ENCODE peak calls at places on chromosomes 4 and X, in six cellular contexts. U, Q, W, X, Z and S are unnamed samples.

GRCh38 chrX:34918091-34918736 is 24.4 kb upstream of the FAM47B start:
- DNase-seq in U (peak; percentile 7), Q (peak; percentile 75), W (no peak), X (no peak), Z (no peak), S (no peak)

GRCh38 chr4:33302298-33302697 is 2582.1 kb downstream of the PCDH7 start:
- DNase-seq in U (no peak), Q (no peak), W (no peak), X (no peak), Z (no peak), S (no peak)

GRCh38 chr4:76407440-76408119 is 13.4 kb downstream of the CCDC158 start:
- DNase-seq in U (no peak), Q (peak; percentile 43), W (no peak), X (no peak), Z (no peak), S (no peak)

GRCh38 chr4:37160653-37161052 is 83.9 kb upstream of the NWD2 start:
- DNase-seq in U (no peak), Q (no peak), W (no peak), X (no peak), Z (no peak), S (no peak)

GRCh38 chrX:131816551-131817136 is 206.5 kb upstream of the STK26 start:
- DNase-seq in U (no peak), Q (no peak), W (no peak), X (no peak), Z (peak; percentile 90), S (no peak)

GRCh38 chr4:6538586-6538985 is 36.4 kb upstream of the MAN2B2 start:
- DNase-seq in U (no peak), Q (no peak), W (no peak), X (peak; percentile 28), Z (no peak), S (no peak)

GRCh38 chrX:151920101-151920500 is 7.4 kb downstream of the MAGEA4 start:
- DNase-seq in U (no peak), Q (no peak), W (no peak), X (no peak), Z (no peak), S (no peak)

GRCh38 chr4:187127456-187127855 is 403.8 kb upstream of the FAT1 start:
- DNase-seq in U (no peak), Q (no peak), W (no peak), X (no peak), Z (no peak), S (no peak)

GRCh38 chr4:184349283-184350039 is 124.9 kb downstream of the IRF2 start:
- DNase-seq in U (no peak), Q (no peak), W (no peak), X (no peak), Z (no peak), S (no peak)

GRCh38 chr4:4726051-4726450 is 133.4 kb upstream of the MSX1 start:
- DNase-seq in U (no peak), Q (peak; percentile 5), W (no peak), X (no peak), Z (no peak), S (no peak)

GRCh38 chr4:19945501-19945900 is 306.2 kb upstream of the SLIT2 start:
- DNase-seq in U (no peak), Q (no peak), W (no peak), X (no peak), Z (no peak), S (no peak)

GRCh38 chr4:110616162-110617062 is 6.5 kb downstream of the PITX2 start:
- DNase-seq in U (no peak), Q (no peak), W (no peak), X (no peak), Z (no peak), S (peak; percentile 6)

GRCh38 chrX:39445336-39445735 is 644.1 kb downstream of the MID1IP1 start:
- DNase-seq in U (no peak), Q (no peak), W (peak; percentile 48), X (peak; percentile 22), Z (no peak), S (peak; percentile 35)
- TF ChIP-seq CTCF in U (no peak), Q (no peak), W (peak; percentile 66), X (peak; percentile 47), Z (peak; percentile 44), S (peak; percentile 27)

GRCh38 chrX:45230410-45230809 is 29.7 kb upstream of the DIPK2B start:
- DNase-seq in U (no peak), Q (no peak), W (no peak), X (no peak), Z (no peak), S (no peak)
- TF ChIP-seq CTCF in U (no peak), Q (no peak), W (no peak), X (no peak), Z (no peak), S (no peak)

GRCh38 chr4:73451978-73452747 is 16.1 kb downstream of the AFP start:
- DNase-seq in U (no peak), Q (no peak), W (no peak), X (no peak), Z (no peak), S (no peak)
- TF ChIP-seq CTCF in U (no peak), Q (no peak), W (no peak), X (no peak), Z (no peak), S (no peak)

GRCh38 chr4:134470544-134470943 is 269.0 kb upstream of the PABPC4L start:
- DNase-seq in U (no peak), Q (peak; percentile 0), W (peak; percentile 42), X (peak; percentile 50), Z (no peak), S (no peak)
- TF ChIP-seq CTCF in U (no peak), Q (no peak), W (peak; percentile 61), X (peak; percentile 69), Z (peak; percentile 42), S (peak; percentile 38)

DNA sequence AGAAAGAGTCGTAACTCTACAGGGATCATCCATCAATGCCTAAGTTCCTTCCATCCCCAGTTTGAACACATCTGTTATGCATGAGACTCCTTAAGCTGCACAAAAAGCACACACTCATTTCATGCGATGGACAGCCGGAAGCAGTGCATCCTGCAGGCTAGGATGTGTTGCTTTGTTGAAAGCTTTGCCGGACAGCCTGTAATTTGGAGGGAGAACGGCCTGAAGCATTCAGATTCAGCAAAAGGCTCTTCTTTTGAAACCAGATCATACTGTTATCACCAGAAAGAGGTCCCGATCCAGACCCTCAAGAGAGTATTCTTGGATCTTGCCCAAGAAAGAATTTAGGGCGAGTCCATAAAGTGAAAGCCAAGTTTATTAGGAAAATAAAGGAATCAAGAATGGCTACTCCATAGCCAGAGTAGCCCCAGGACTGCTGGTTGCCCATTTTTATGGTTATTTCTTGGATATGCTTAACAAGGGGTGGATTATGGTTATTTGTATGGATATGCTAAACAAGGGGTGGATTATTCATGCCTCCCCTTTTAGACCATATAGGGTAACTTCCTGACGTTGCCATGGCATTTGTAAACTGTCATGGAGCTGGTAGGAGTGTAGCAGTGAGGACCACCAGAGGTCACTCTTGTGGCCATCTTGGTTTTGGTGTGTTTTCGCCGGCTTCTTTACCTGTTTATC is 48.1 kb upstream of the DHRSX start:
- DNase-seq in U (no peak), Q (no peak), W (no peak), X (no peak), Z (no peak), S (no peak)
- TF ChIP-seq CTCF in U (no peak), Q (no peak), W (peak; percentile 47), X (no peak), Z (no peak), S (no peak)

DNA sequence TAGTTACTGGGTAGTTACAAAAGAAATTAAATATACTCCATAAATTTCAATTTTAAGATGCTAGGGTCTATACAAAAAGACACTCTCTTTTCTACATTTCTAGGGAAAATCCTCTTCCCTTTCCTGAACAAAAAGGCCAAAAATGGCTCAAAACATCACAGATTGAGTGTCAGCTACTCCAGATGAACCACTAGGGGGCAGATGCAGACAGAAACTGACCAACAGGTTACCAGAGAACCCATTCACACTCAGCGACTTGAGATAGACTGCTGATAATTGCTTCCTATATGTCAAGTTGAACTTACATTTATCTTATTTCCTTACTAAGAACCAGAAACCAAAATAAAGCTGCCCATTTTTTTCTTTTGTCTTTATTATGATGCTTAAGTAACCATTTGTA is 83.4 kb upstream of the MID1IP1 start:
- DNase-seq in U (no peak), Q (peak; percentile 40), W (peak; percentile 43), X (peak; percentile 23), Z (no peak), S (no peak)
- TF ChIP-seq CTCF in U (peak; percentile 50), Q (peak; percentile 46), W (peak; percentile 65), X (peak; percentile 75), Z (peak; percentile 50), S (peak; percentile 39)